ENCODE peak calls at places on chromosomes 7 and 10, in eight cellular contexts. W is IMR-90; S is left ventricle myocardium superior; M is T-helper 2 cell; O is hepatocyte; V is posterior vena cava; I is EH; T is stimulated activated CD8-positive, alpha-beta memory T cell treated with anti-CD3 and anti-CD28 coated beads, Interleukin-12 subunit alpha, Interleukin-12 subunit beta, amount 100 ng/mL, for 1 hour. A is an unnamed sample.

GRCh38 chr10:24791129-24791733 is 67.5 kb upstream of the ARHGAP21 start:
- DNase-seq in W (no peak), S (no peak), M (no peak), O (no peak), V (no peak), I (no peak), T (no peak), A (no peak)

GRCh38 chr10:100934084-100934659 is 21.4 kb downstream of the SLF2 start:
- DNase-seq in W (no peak), S (no peak), M (no peak), O (peak), V (no peak), I (peak), T (no peak), A (peak)

GRCh38 chr10:33114451-33114944 is 156.5 kb upstream of the ITGB1 start:
- DNase-seq in W (peak), S (no peak), M (no peak), O (no peak), V (no peak), I (peak), T (no peak), A (no peak)

GRCh38 chr10:129643266-129643665 is 176.2 kb downstream of the MGMT start:
- DNase-seq in W (no peak), S (no peak), M (no peak), O (no peak), V (no peak), I (no peak), T (no peak), A (no peak)

GRCh38 chr10:96840841-96841518 is 8.9 kb downstream of the LCOR start:
- DNase-seq in W (peak), S (no peak), M (no peak), O (peak), V (no peak), I (peak), T (no peak), A (peak)

GRCh38 chr10:24900888-24901685 is 51.3 kb downstream of the PRTFDC1 start:
- DNase-seq in W (no peak), S (no peak), M (no peak), O (no peak), V (no peak), I (peak), T (no peak), A (no peak)

GRCh38 chr7:26860361-26860760 is 4.0 kb downstream of the SKAP2 start:
- DNase-seq in W (no peak), S (no peak), M (no peak), O (peak), V (no peak), I (peak), T (no peak), A (peak)

GRCh38 chr10:11153766-11154165 is 136.1 kb downstream of the CELF2 start:
- DNase-seq in W (no peak), S (no peak), M (no peak), O (no peak), V (no peak), I (no peak), T (no peak), A (no peak)

GRCh38 chr10:84429926-84430520 is 101.6 kb downstream of the CCSER2 start:
- DNase-seq in W (peak), S (peak), M (peak), O (peak), V (no peak), I (peak), T (peak), A (peak)

GRCh38 chr7:77797734-77798393 is 370 bp downstream of the TMEM60 start:
- DNase-seq in W (peak), S (peak), M (no peak), O (no peak), V (no peak), I (no peak), T (no peak), A (no peak)